ENCODE peak calls at places on chromosomes 6 and 20, in eight cellular contexts. C, I, H, P, L, D, Q and U are unnamed samples.

GRCh38 chr20:44796758-44797457 is 13.4 kb downstream of the RIMS4 start:
- DNase-seq in C (no peak), I (no peak), H (no peak), P (no peak), L (no peak), D (no peak), Q (no peak), U (no peak)

GRCh38 chr20:59581983-59582679 is 22.2 kb upstream of the PHACTR3 start:
- DNase-seq in C (peak; percentile 17), I (no peak), H (no peak), P (no peak), L (no peak), D (no peak), Q (no peak), U (no peak)

GRCh38 chr20:24507182-24507853 is 37.9 kb downstream of the SYNDIG1 start:
- DNase-seq in C (no peak), I (no peak), H (peak; percentile 36), P (no peak), L (no peak), D (no peak), Q (no peak), U (no peak)

GRCh38 chr20:64091762-64092161 is 7.6 kb upstream of the LKAAEAR1 start:
- DNase-seq in C (no peak), I (no peak), H (peak; percentile 72), P (no peak), L (no peak), D (no peak), Q (no peak), U (no peak)

GRCh38 chr6:148414836-148415235 is 72.2 kb downstream of the SASH1 start:
- DNase-seq in C (no peak), I (no peak), H (no peak), P (no peak), L (no peak), D (no peak), Q (peak; percentile 63), U (no peak)

GRCh38 chr6:125794342-125795137 is 3.8 kb downstream of the NCOA7 start:
- DNase-seq in C (no peak), I (no peak), H (no peak), P (no peak), L (no peak), D (no peak), Q (peak; percentile 54), U (no peak)

GRCh38 chr6:157323114-157323923 is at the start of gene TMEM242:
- DNase-seq in C (peak; percentile 96), I (peak; percentile 80), H (peak; percentile 95), P (peak; percentile 93), L (peak; percentile 90), D (peak; percentile 92), Q (peak; percentile 91), U (peak; percentile 94)

GRCh38 chr6:74510878-74511277 is 695.0 kb downstream of the COL12A1 start:
- DNase-seq in C (no peak), I (no peak), H (no peak), P (no peak), L (no peak), D (no peak), Q (peak; percentile 56), U (no peak)

GRCh38 chr20:51547951-51548350 is 5.4 kb upstream of the NFATC2 start:
- DNase-seq in C (no peak), I (no peak), H (no peak), P (no peak), L (no peak), D (no peak), Q (no peak), U (no peak)

GRCh38 chr6:100460650-100461204 is 4.0 kb downstream of the SIM1 start:
- DNase-seq in C (no peak), I (peak; percentile 28), H (no peak), P (no peak), L (no peak), D (no peak), Q (no peak), U (no peak)

GRCh38 chr6:6785163-6785521 is 196.6 kb downstream of the LY86 start:
- DNase-seq in C (no peak), I (no peak), H (no peak), P (no peak), L (no peak), D (no peak), Q (no peak), U (no peak)

GRCh38 chr6:111604259-111605099 is 1.2 kb downstream of the TRAF3IP2 start:
- DNase-seq in C (no peak), I (no peak), H (no peak), P (peak; percentile 49), L (no peak), D (peak; percentile 76), Q (peak; percentile 26), U (peak; percentile 91)

GRCh38 chr6:41040101-41040910 is 1.3 kb upstream of the UNC5CL start:
- DNase-seq in C (no peak), I (peak; percentile 64), H (no peak), P (peak; percentile 37), L (peak; percentile 46), D (no peak), Q (peak; percentile 74), U (no peak)

GRCh38 chr6:39184906-39185580 is 44.2 kb downstream of the KCNK5 start:
- DNase-seq in C (no peak), I (no peak), H (no peak), P (peak; percentile 67), L (peak; percentile 83), D (no peak), Q (peak; percentile 62), U (no peak)

GRCh38 chr6:21603516-21603952 is 10.0 kb downstream of the SOX4 start:
- DNase-seq in C (no peak), I (no peak), H (no peak), P (no peak), L (no peak), D (no peak), Q (no peak), U (no peak)

GRCh38 chr6:150377211-150377781 is 8.5 kb downstream of the IYD start:
- DNase-seq in C (no peak), I (no peak), H (no peak), P (no peak), L (no peak), D (no peak), Q (no peak), U (no peak)

GRCh38 chr6:106557837-106558236 is 71.5 kb downstream of the RTN4IP1 start:
- DNase-seq in C (no peak), I (no peak), H (no peak), P (no peak), L (no peak), D (no peak), Q (no peak), U (no peak)

GRCh38 chr6:21748343-21749063 is 155.0 kb downstream of the SOX4 start:
- DNase-seq in C (no peak), I (no peak), H (no peak), P (no peak), L (no peak), D (no peak), Q (peak; percentile 76), U (no peak)

GRCh38 chr6:66986940-66987339 is 1279.9 kb upstream of the EYS start:
- DNase-seq in C (no peak), I (no peak), H (no peak), P (no peak), L (no peak), D (no peak), Q (peak; percentile 69), U (no peak)

GRCh38 chr6:29628419-29629281 is 4.3 kb downstream of the GABBR1 start:
- DNase-seq in C (peak; percentile 90), I (peak; percentile 81), H (peak; percentile 87), P (peak; percentile 76), L (peak; percentile 61), D (peak; percentile 77), Q (peak; percentile 77), U (no peak)

GRCh38 chr20:63091901-63092659 is 85.3 kb upstream of the BHLHE23 start:
- DNase-seq in C (peak; percentile 66), I (no peak), H (peak; percentile 68), P (no peak), L (no peak), D (peak; percentile 12), Q (no peak), U (peak; percentile 52)

GRCh38 chr6:121963826-121964225 is 435.6 kb upstream of the HSF2 start:
- DNase-seq in C (no peak), I (no peak), H (no peak), P (no peak), L (no peak), D (no peak), Q (no peak), U (no peak)

GRCh38 chr6:121961726-121962125 is 437.7 kb upstream of the HSF2 start:
- DNase-seq in C (no peak), I (no peak), H (no peak), P (no peak), L (no peak), D (no peak), Q (no peak), U (no peak)

GRCh38 chr6:121965739-121966138 is 433.7 kb upstream of the HSF2 start:
- DNase-seq in C (no peak), I (no peak), H (no peak), P (no peak), L (no peak), D (no peak), Q (no peak), U (no peak)
- H3K27ac ChIP-seq in C (no peak overlapping the region), I (no peak overlapping the region), H (no peak overlapping the region), P (no peak overlapping the region), L (no peak overlapping the region), D (no peak overlapping the region), Q (no peak overlapping the region), U (no peak overlapping the region)

GRCh38 chr6:164106345-164106769 is 691.8 kb downstream of the QKI start:
- DNase-seq in C (no peak), I (no peak), H (peak; percentile 74), P (no peak), L (peak; percentile 0), D (peak; percentile 73), Q (peak; percentile 15), U (no peak)

GRCh38 chr6:164108869-164109769 is 694.6 kb downstream of the QKI start:
- DNase-seq in C (no peak), I (no peak), H (peak; percentile 49), P (no peak), L (no peak), D (peak; percentile 91), Q (peak; percentile 78), U (peak; percentile 81)

GRCh38 chr6:164107297-164107995 is 692.9 kb downstream of the QKI start:
- DNase-seq in C (no peak), I (no peak), H (no peak), P (no peak), L (no peak), D (no peak), Q (no peak), U (no peak)

GRCh38 chr6:164108092-164108491 is 693.6 kb downstream of the QKI start:
- DNase-seq in C (no peak), I (no peak), H (no peak), P (no peak), L (no peak), D (no peak), Q (no peak), U (no peak)

GRCh38 chr6:164109770-164110140 is 695.2 kb downstream of the QKI start:
- DNase-seq in C (no peak), I (no peak), H (no peak), P (no peak), L (no peak), D (peak; percentile 52), Q (no peak), U (no peak)
- TF ChIP-seq CTCF in C (no peak), I (peak; percentile 12), H (peak; percentile 16), P (peak; percentile 16), L (peak; percentile 57), D (peak; percentile 81), Q (peak; percentile 49), U (peak; percentile 55)

GRCh38 chr6:95686858-95687257 is 109.5 kb downstream of the MANEA start:
- DNase-seq in C (no peak), I (no peak), H (no peak), P (no peak), L (no peak), D (no peak), Q (no peak), U (no peak)
- H3K27ac ChIP-seq in C (no peak overlapping the region), I (no peak overlapping the region), H (no peak overlapping the region), P (no peak overlapping the region), L (no peak overlapping the region), D (no peak overlapping the region), Q (no peak overlapping the region), U (no peak overlapping the region)

GRCh38 chr20:38175221-38176030 is 10.4 kb upstream of the TGM2 start:
- DNase-seq in C (peak; percentile 40), I (no peak), H (no peak), P (no peak), L (no peak), D (no peak), Q (no peak), U (no peak)
- TF ChIP-seq CTCF in C (no peak), I (no peak), H (no peak), P (no peak), L (no peak), D (no peak), Q (no peak), U (no peak)